ENCODE peak calls at places on chromosomes 1 and 21, in six cellular contexts. One of them, this sample, is unnamed.

GRCh38 chr1:53672785-53673184 is 66.2 kb downstream of the GLIS1 start:
- DNase-seq in MM.1S: no peak
- DNase-seq in OCI-LY7: no peak
- DNase-seq in body of pancreas: no peak
- DNase-seq in AG04450: no peak
- DNase-seq in CD4-positive, alpha-beta T cell: no peak
- DNase-seq in this sample: no peak

GRCh38 chr1:38858833-38859560 is 575 bp downstream of the RRAGC start:
- DNase-seq in OCI-LY7: peak; percentile 65
- DNase-seq in body of pancreas: peak; percentile 60
- DNase-seq in CD4-positive, alpha-beta T cell: peak; percentile 21
- DNase-seq in AG04450: no peak
- DNase-seq in MM.1S: peak; percentile 79
- DNase-seq in this sample: peak; percentile 21

GRCh38 chr1:31577515-31578191 is 1.3 kb downstream of the TINAGL1 start:
- DNase-seq in CD4-positive, alpha-beta T cell: no peak
- DNase-seq in AG04450: no peak
- DNase-seq in MM.1S: no peak
- DNase-seq in body of pancreas: no peak
- DNase-seq in OCI-LY7: no peak
- DNase-seq in this sample: no peak

GRCh38 chr1:186858923-186859322 is 30.2 kb downstream of the PLA2G4A start:
- DNase-seq in AG04450: no peak
- DNase-seq in body of pancreas: no peak
- DNase-seq in MM.1S: no peak
- DNase-seq in CD4-positive, alpha-beta T cell: no peak
- DNase-seq in OCI-LY7: no peak
- DNase-seq in this sample: no peak

GRCh38 chr1:24203404-24203803 is 16.3 kb upstream of the IFNLR1 start:
- DNase-seq in body of pancreas: no peak
- DNase-seq in AG04450: no peak
- DNase-seq in OCI-LY7: peak; percentile 81
- DNase-seq in CD4-positive, alpha-beta T cell: no peak
- DNase-seq in MM.1S: peak; percentile 96
- DNase-seq in this sample: no peak

GRCh38 chr1:59115865-59116264 is 181.0 kb upstream of the FGGY start:
- DNase-seq in AG04450: no peak
- DNase-seq in OCI-LY7: no peak
- DNase-seq in MM.1S: no peak
- DNase-seq in CD4-positive, alpha-beta T cell: no peak
- DNase-seq in body of pancreas: no peak
- DNase-seq in this sample: no peak

GRCh38 chr21:41110664-41111063 is 57.3 kb upstream of the BACE2 start:
- DNase-seq in OCI-LY7: no peak
- DNase-seq in AG04450: no peak
- DNase-seq in CD4-positive, alpha-beta T cell: no peak
- DNase-seq in MM.1S: no peak
- DNase-seq in body of pancreas: no peak
- DNase-seq in this sample: no peak

GRCh38 chr1:150973826-150974579 is 632 bp downstream of the CERS2 start:
- DNase-seq in OCI-LY7: peak; percentile 71
- DNase-seq in AG04450: no peak
- DNase-seq in MM.1S: peak; percentile 47
- DNase-seq in body of pancreas: peak; percentile 37
- DNase-seq in CD4-positive, alpha-beta T cell: peak; percentile 23
- DNase-seq in this sample: no peak

GRCh38 chr1:178345821-178346220 is 150.9 kb downstream of the CLEC20A start:
- DNase-seq in CD4-positive, alpha-beta T cell: no peak
- DNase-seq in MM.1S: no peak
- DNase-seq in OCI-LY7: no peak
- DNase-seq in body of pancreas: no peak
- DNase-seq in AG04450: no peak
- DNase-seq in this sample: no peak

GRCh38 chr1:239061770-239062169 is 324.6 kb upstream of the CHRM3 start:
- DNase-seq in MM.1S: no peak
- DNase-seq in body of pancreas: no peak
- DNase-seq in OCI-LY7: no peak
- DNase-seq in AG04450: no peak
- DNase-seq in CD4-positive, alpha-beta T cell: no peak
- DNase-seq in this sample: no peak

GRCh38 chr1:59013276-59013927 is 229.6 kb upstream of the JUN start:
- DNase-seq in OCI-LY7: no peak
- DNase-seq in body of pancreas: peak; percentile 57
- DNase-seq in CD4-positive, alpha-beta T cell: no peak
- DNase-seq in AG04450: no peak
- DNase-seq in MM.1S: peak; percentile 40
- DNase-seq in this sample: peak; percentile 21

GRCh38 chr1:182193908-182194550 is 132.5 kb upstream of the ZNF648 start:
- DNase-seq in AG04450: no peak
- DNase-seq in body of pancreas: no peak
- DNase-seq in CD4-positive, alpha-beta T cell: no peak
- DNase-seq in OCI-LY7: no peak
- DNase-seq in MM.1S: no peak
- DNase-seq in this sample: no peak

GRCh38 chr21:38766987-38767722 is 38.6 kb upstream of the ETS2 start:
- DNase-seq in CD4-positive, alpha-beta T cell: peak; percentile 23
- DNase-seq in OCI-LY7: peak; percentile 79
- DNase-seq in AG04450: no peak
- DNase-seq in MM.1S: peak; percentile 99
- DNase-seq in body of pancreas: peak; percentile 32
- DNase-seq in this sample: no peak

GRCh38 chr1:93738075-93738622 is 56.5 kb upstream of the BCAR3 start:
- DNase-seq in MM.1S: no peak
- DNase-seq in AG04450: peak; percentile 72
- DNase-seq in body of pancreas: no peak
- DNase-seq in CD4-positive, alpha-beta T cell: no peak
- DNase-seq in OCI-LY7: no peak
- DNase-seq in this sample: no peak

GRCh38 chr1:200211157-200211556 is 183.6 kb downstream of the NR5A2 start:
- DNase-seq in AG04450: peak; percentile 42
- DNase-seq in MM.1S: no peak
- DNase-seq in CD4-positive, alpha-beta T cell: no peak
- DNase-seq in OCI-LY7: no peak
- DNase-seq in body of pancreas: no peak
- DNase-seq in this sample: no peak

GRCh38 chr1:228177183-228177475 is 11.5 kb downstream of the IBA57 start:
- DNase-seq in AG04450: no peak
- DNase-seq in CD4-positive, alpha-beta T cell: no peak
- DNase-seq in OCI-LY7: no peak
- DNase-seq in MM.1S: no peak
- DNase-seq in body of pancreas: no peak
- DNase-seq in this sample: no peak

GRCh38 chr1:114330451-114330983 is 176.8 kb upstream of the SYT6 start:
- DNase-seq in AG04450: no peak
- DNase-seq in MM.1S: no peak
- DNase-seq in CD4-positive, alpha-beta T cell: no peak
- DNase-seq in body of pancreas: no peak
- DNase-seq in OCI-LY7: no peak
- DNase-seq in this sample: no peak

GRCh38 chr1:39635205-39635870 is 4.1 kb downstream of the HEYL start:
- DNase-seq in CD4-positive, alpha-beta T cell: no peak
- DNase-seq in OCI-LY7: no peak
- DNase-seq in MM.1S: no peak
- DNase-seq in AG04450: no peak
- DNase-seq in body of pancreas: peak; percentile 67
- DNase-seq in this sample: no peak

GRCh38 chr1:14009576-14009975 is 309.6 kb downstream of the PRDM2 start:
- DNase-seq in body of pancreas: no peak
- DNase-seq in AG04450: no peak
- DNase-seq in OCI-LY7: no peak
- DNase-seq in MM.1S: no peak
- DNase-seq in CD4-positive, alpha-beta T cell: no peak
- DNase-seq in this sample: no peak

GRCh38 chr1:86778510-86779218 is 74.3 kb downstream of the SH3GLB1 start:
- DNase-seq in CD4-positive, alpha-beta T cell: no peak
- DNase-seq in OCI-LY7: no peak
- DNase-seq in MM.1S: no peak
- DNase-seq in body of pancreas: no peak
- DNase-seq in AG04450: no peak
- DNase-seq in this sample: no peak
- H3K27ac ChIP-seq in CD4-positive, alpha-beta T cell: no peak overlapping the region
- H3K27ac ChIP-seq in OCI-LY7: no peak overlapping the region
- H3K27ac ChIP-seq in MM.1S: no peak overlapping the region
- H3K27ac ChIP-seq in body of pancreas: no peak overlapping the region
- H3K27ac ChIP-seq in AG04450: peak overlapping the region; percentile 60
- H3K27ac ChIP-seq in this sample: no peak overlapping the region

GRCh38 chr1:170675825-170676224 is 11.9 kb downstream of the PRRX1 start:
- DNase-seq in CD4-positive, alpha-beta T cell: no peak
- DNase-seq in AG04450: no peak
- DNase-seq in body of pancreas: no peak
- DNase-seq in OCI-LY7: no peak
- DNase-seq in MM.1S: no peak
- DNase-seq in this sample: no peak

GRCh38 chr1:170678196-170678595 is 14.3 kb downstream of the PRRX1 start:
- DNase-seq in OCI-LY7: no peak
- DNase-seq in AG04450: no peak
- DNase-seq in body of pancreas: no peak
- DNase-seq in CD4-positive, alpha-beta T cell: no peak
- DNase-seq in MM.1S: no peak
- DNase-seq in this sample: no peak

GRCh38 chr1:170674986-170675385 is 11.1 kb downstream of the PRRX1 start:
- DNase-seq in OCI-LY7: no peak
- DNase-seq in CD4-positive, alpha-beta T cell: no peak
- DNase-seq in MM.1S: no peak
- DNase-seq in AG04450: no peak
- DNase-seq in body of pancreas: no peak
- DNase-seq in this sample: no peak

GRCh38 chr1:170674239-170674638 is 10.3 kb downstream of the PRRX1 start:
- DNase-seq in CD4-positive, alpha-beta T cell: no peak
- DNase-seq in body of pancreas: no peak
- DNase-seq in OCI-LY7: no peak
- DNase-seq in AG04450: no peak
- DNase-seq in MM.1S: no peak
- DNase-seq in this sample: no peak

GRCh38 chr1:170676628-170677027 is 12.7 kb downstream of the PRRX1 start:
- DNase-seq in CD4-positive, alpha-beta T cell: no peak
- DNase-seq in OCI-LY7: no peak
- DNase-seq in MM.1S: no peak
- DNase-seq in AG04450: no peak
- DNase-seq in body of pancreas: no peak
- DNase-seq in this sample: no peak
- H3K9me3 ChIP-seq in CD4-positive, alpha-beta T cell: no peaks in the 10 kb centered on the region
- H3K9me3 ChIP-seq in OCI-LY7: no peaks in the 10 kb centered on the region
- H3K9me3 ChIP-seq in MM.1S: no peaks in the 10 kb centered on the region
- H3K9me3 ChIP-seq in AG04450: no peaks in the 10 kb centered on the region
- H3K9me3 ChIP-seq in body of pancreas: no peaks in the 10 kb centered on the region
- H3K9me3 ChIP-seq in this sample: no peaks in the 10 kb centered on the region

GRCh38 chr1:32714277-32714676 is 11.7 kb upstream of the SYNC start:
- DNase-seq in CD4-positive, alpha-beta T cell: no peak
- DNase-seq in OCI-LY7: no peak
- DNase-seq in MM.1S: no peak
- DNase-seq in body of pancreas: no peak
- DNase-seq in AG04450: no peak
- DNase-seq in this sample: no peak

GRCh38 chr1:32716312-32717126 is 13.9 kb upstream of the SYNC start:
- DNase-seq in CD4-positive, alpha-beta T cell: peak; percentile 29
- DNase-seq in OCI-LY7: peak; percentile 85
- DNase-seq in AG04450: no peak
- DNase-seq in MM.1S: peak; percentile 96
- DNase-seq in body of pancreas: peak; percentile 99
- DNase-seq in this sample: peak; percentile 56

GRCh38 chr1:32709075-32709474 is 6.5 kb upstream of the SYNC start:
- DNase-seq in OCI-LY7: no peak
- DNase-seq in CD4-positive, alpha-beta T cell: no peak
- DNase-seq in body of pancreas: no peak
- DNase-seq in MM.1S: no peak
- DNase-seq in AG04450: no peak
- DNase-seq in this sample: no peak

GRCh38 chr1:32715901-32716311 is 13.3 kb upstream of the SYNC start:
- DNase-seq in MM.1S: no peak
- DNase-seq in AG04450: no peak
- DNase-seq in CD4-positive, alpha-beta T cell: no peak
- DNase-seq in OCI-LY7: no peak
- DNase-seq in body of pancreas: no peak
- DNase-seq in this sample: no peak

DNA sequence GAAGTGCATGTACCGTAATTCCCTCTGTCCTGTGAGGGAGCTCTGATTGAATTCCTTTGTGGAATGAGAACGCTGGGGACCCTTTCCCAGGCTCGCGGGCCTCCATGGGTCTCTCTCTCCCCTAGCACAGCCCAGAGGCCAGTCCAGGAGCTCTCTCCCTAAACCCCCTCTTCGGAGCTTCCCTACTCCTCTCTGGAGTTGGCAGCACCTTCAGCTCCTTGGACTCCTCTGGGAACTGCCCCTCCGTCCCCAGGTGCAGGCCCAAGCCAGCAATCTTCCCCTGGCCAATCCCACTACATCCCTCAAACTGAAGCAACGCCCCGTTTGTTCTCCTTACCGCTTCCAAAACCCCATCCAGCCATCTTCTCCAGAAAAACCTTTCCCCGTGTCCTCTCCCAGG is 10.5 kb upstream of the SYNC start:
- DNase-seq in MM.1S: no peak
- DNase-seq in AG04450: no peak
- DNase-seq in OCI-LY7: no peak
- DNase-seq in body of pancreas: no peak
- DNase-seq in CD4-positive, alpha-beta T cell: no peak
- DNase-seq in this sample: no peak
- H3K27ac ChIP-seq in MM.1S: no peak overlapping the region
- H3K27ac ChIP-seq in AG04450: no peak overlapping the region
- H3K27ac ChIP-seq in OCI-LY7: no peak overlapping the region
- H3K27ac ChIP-seq in body of pancreas: no peak overlapping the region
- H3K27ac ChIP-seq in CD4-positive, alpha-beta T cell: no peak overlapping the region
- H3K27ac ChIP-seq in this sample: no peak overlapping the region

GRCh38 chr21:34006603-34007168 is 66.7 kb upstream of the MRPS6 start:
- DNase-seq in MM.1S: no peak
- DNase-seq in AG04450: no peak
- DNase-seq in body of pancreas: no peak
- DNase-seq in OCI-LY7: no peak
- DNase-seq in CD4-positive, alpha-beta T cell: no peak
- DNase-seq in this sample: no peak

GRCh38 chr21:34011660-34012059 is 61.7 kb upstream of the MRPS6 start:
- DNase-seq in CD4-positive, alpha-beta T cell: no peak
- DNase-seq in OCI-LY7: no peak
- DNase-seq in MM.1S: no peak
- DNase-seq in body of pancreas: no peak
- DNase-seq in AG04450: no peak
- DNase-seq in this sample: no peak

GRCh38 chr21:34004984-34005383 is 68.4 kb upstream of the MRPS6 start:
- DNase-seq in CD4-positive, alpha-beta T cell: no peak
- DNase-seq in OCI-LY7: no peak
- DNase-seq in AG04450: no peak
- DNase-seq in MM.1S: no peak
- DNase-seq in body of pancreas: no peak
- DNase-seq in this sample: no peak

GRCh38 chr21:34009193-34009592 is 64.2 kb upstream of the MRPS6 start:
- DNase-seq in body of pancreas: no peak
- DNase-seq in AG04450: no peak
- DNase-seq in MM.1S: no peak
- DNase-seq in CD4-positive, alpha-beta T cell: no peak
- DNase-seq in OCI-LY7: no peak
- DNase-seq in this sample: no peak

DNA sequence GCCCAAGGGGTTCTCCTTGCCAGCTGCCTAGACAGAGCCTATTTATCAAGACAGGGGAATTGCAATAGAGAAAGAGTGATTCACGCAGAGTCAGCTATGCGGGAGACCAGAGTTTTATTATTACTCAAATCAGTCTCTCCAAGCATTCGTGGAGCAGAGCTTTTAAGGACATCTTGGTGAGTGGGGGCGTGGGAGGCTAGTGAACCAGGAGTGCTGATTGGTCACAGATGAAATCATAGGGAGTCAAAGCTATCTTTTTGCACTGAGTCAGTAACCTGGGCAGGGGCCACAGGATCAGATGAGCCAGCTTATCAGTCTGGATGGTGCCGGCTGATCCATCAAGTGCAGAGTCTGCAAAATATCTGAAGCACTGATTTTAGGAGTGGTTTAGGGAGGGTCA is 64.8 kb upstream of the MRPS6 start:
- DNase-seq in OCI-LY7: no peak
- DNase-seq in body of pancreas: no peak
- DNase-seq in AG04450: no peak
- DNase-seq in CD4-positive, alpha-beta T cell: no peak
- DNase-seq in MM.1S: no peak
- DNase-seq in this sample: no peak
- H3K9me3 ChIP-seq in OCI-LY7: no peaks in the 10 kb centered on the region
- H3K9me3 ChIP-seq in body of pancreas: no peaks in the 10 kb centered on the region
- H3K9me3 ChIP-seq in AG04450: peaks cover 27% of the 10 kb centered on the region
- H3K9me3 ChIP-seq in CD4-positive, alpha-beta T cell: peaks cover 23% of the 10 kb centered on the region
- H3K9me3 ChIP-seq in MM.1S: no peaks in the 10 kb centered on the region
- H3K9me3 ChIP-seq in this sample: no peaks in the 10 kb centered on the region